ENCODE peak calls at places on chromosome 22, in four cellular contexts. Y, X, D and I are unnamed samples.

GRCh38 chr22:45163074-45163416 is 680 bp upstream of the NUP50 start:
- DNase-seq in Y (no peak), D (no peak), X (no peak), I (peak)

GRCh38 chr22:22578702-22579424 is 19.8 kb upstream of the PRAME start:
- DNase-seq in X (no peak), D (no peak), Y (peak), I (no peak)

GRCh38 chr22:48870436-48870835 is 957.2 kb downstream of the BRD1 start:
- DNase-seq in Y (no peak), X (no peak), D (no peak), I (no peak)

GRCh38 chr22:39567135-39567946 is 3.2 kb upstream of the CACNA1I start:
- DNase-seq in Y (no peak), X (no peak), D (peak), I (no peak)

GRCh38 chr22:45987462-45987861 is 10.5 kb upstream of the WNT7B start:
- DNase-seq in Y (no peak), D (no peak), X (no peak), I (no peak)

GRCh38 chr22:17841836-17842235 is 67.6 kb upstream of the BID start:
- DNase-seq in D (no peak), Y (no peak), X (no peak), I (no peak)

GRCh38 chr22:24437820-24438328 is 10.5 kb downstream of the ADORA2A start:
- DNase-seq in Y (no peak), D (no peak), X (no peak), I (peak)

GRCh38 chr22:31742115-31742514 is 7.8 kb downstream of the PRR14L start:
- DNase-seq in D (no peak), Y (no peak), X (no peak), I (no peak)

GRCh38 chr22:30872282-30873041 is 96.1 kb downstream of the MORC2 start:
- DNase-seq in D (no peak), Y (no peak), X (no peak), I (peak)

GRCh38 chr22:26002456-26002855 is 166.8 kb upstream of the SEZ6L start:
- DNase-seq in X (no peak), D (no peak), Y (no peak), I (peak)